ENCODE peak calls at places on chromosome 15, in four cellular contexts. G is sigmoid colon; H is effector memory CD4-positive, alpha-beta T cell; V is heart right ventricle. F is an unnamed sample. For H3K4me1, the result is how much of the 10 kb centered on the place peaks cover.

GRCh38 chr15:75891895-75892294 is 11.8 kb upstream of the FBXO22 start:
- DNase-seq in H (no peak), V (no peak), G (no peak), F (no peak)

GRCh38 chr15:75620043-75620775 is 5.3 kb downstream of the SNUPN start:
- DNase-seq in G (peak), H (no peak), V (peak), F (peak)

GRCh38 chr15:53611145-53611920 is 148.1 kb downstream of the WDR72 start:
- DNase-seq in G (no peak), H (no peak), V (no peak), F (peak)

GRCh38 chr15:58473720-58474119 is 41.9 kb downstream of the LIPC start:
- DNase-seq in V (no peak), G (no peak), H (no peak), F (no peak)

GRCh38 chr15:46618984-46619383 is 984.2 kb downstream of the SQOR start:
- DNase-seq in V (no peak), H (no peak), G (no peak), F (no peak)

GRCh38 chr15:62107561-62108110 is 40.9 kb downstream of the C2CD4A start:
- DNase-seq in G (no peak), H (no peak), V (no peak), F (no peak)

GRCh38 chr15:64635486-64635815 is 139.9 kb downstream of the RBPMS2 start:
- DNase-seq in V (peak), G (peak), H (no peak), F (no peak)

GRCh38 chr15:42139596-42139995 is 16.8 kb downstream of the PLA2G4F start:
- DNase-seq in H (no peak), G (peak), V (no peak), F (no peak)

GRCh38 chr15:68352401-68353062 is 75.0 kb downstream of the FEM1B start:
- DNase-seq in V (no peak), H (no peak), G (peak), F (peak)

GRCh38 chr15:45441036-45441435 is 62.7 kb upstream of the GATM start:
- DNase-seq in G (no peak), H (no peak), V (no peak), F (no peak)

GRCh38 chr15:85742186-85742751 is 52.5 kb downstream of the KLHL25 start:
- DNase-seq in G (no peak), H (no peak), V (no peak), F (no peak)

GRCh38 chr15:58472821-58473581 is 41.2 kb downstream of the LIPC start:
- DNase-seq in H (peak), V (no peak), G (no peak), F (peak)

GRCh38 chr15:90660195-90660995 is 56.8 kb upstream of the BLM start:
- DNase-seq in V (peak), G (peak), H (peak), F (peak)

GRCh38 chr15:101615414-101615985 is 36.7 kb downstream of the TM2D3 start:
- DNase-seq in H (no peak), V (no peak), G (no peak), F (no peak)

GRCh38 chr15:31306426-31307269 is 20.0 kb upstream of the KLF13 start:
- DNase-seq in H (no peak), G (peak), V (peak), F (no peak)

GRCh38 chr15:67077641-67078215 is 12.3 kb downstream of the SMAD3 start:
- DNase-seq in V (no peak), G (no peak), H (no peak), F (no peak)

GRCh38 chr15:67079361-67079760 is 14.0 kb downstream of the SMAD3 start:
- DNase-seq in G (no peak), H (no peak), V (no peak), F (no peak)

GRCh38 chr15:67074886-67075229 is 9.5 kb downstream of the SMAD3 start:
- DNase-seq in H (no peak), V (no peak), G (no peak), F (no peak)

GRCh38 chr15:67072951-67073350 is 7.5 kb downstream of the SMAD3 start:
- DNase-seq in G (no peak), H (no peak), V (no peak), F (peak)

DNA sequence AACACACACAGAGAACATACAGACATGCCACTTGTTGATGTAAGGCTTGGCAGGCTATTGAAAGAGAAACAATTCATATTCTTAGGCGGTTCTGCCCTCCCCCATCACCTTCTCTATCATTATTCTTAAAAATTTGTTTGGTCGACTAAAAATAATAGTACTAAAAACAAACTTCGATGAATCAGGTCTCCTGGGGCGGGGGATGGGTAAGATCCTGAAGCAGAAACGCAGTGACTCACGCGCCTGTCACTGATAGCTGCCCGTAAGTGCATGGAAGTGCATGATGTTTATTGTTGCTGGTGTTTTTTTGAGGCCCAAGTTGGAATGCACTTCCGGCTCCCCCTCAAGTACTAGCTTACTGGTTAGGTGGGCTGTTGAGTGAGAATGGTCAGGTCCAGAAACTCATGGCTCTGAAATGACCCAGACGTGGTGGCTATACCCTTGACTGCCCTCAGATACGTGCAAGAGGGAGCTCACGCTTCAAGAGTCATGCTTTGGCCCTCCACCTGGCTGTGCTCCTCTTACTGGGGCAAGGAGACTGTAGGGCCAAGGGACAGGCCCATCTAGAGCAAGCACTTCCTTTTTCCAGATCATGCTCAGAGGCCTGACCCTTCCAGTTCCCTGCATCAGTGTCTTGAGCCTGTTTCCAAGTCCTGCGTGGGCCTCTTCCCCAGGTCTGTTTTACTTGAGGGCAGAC is 10.9 kb downstream of the SMAD3 start:
- DNase-seq in H (no peak), V (no peak), G (no peak), F (peak)
- H3K4me3 ChIP-seq in H (no peak), V (no peak), G (no peak), F (no peak)

DNA sequence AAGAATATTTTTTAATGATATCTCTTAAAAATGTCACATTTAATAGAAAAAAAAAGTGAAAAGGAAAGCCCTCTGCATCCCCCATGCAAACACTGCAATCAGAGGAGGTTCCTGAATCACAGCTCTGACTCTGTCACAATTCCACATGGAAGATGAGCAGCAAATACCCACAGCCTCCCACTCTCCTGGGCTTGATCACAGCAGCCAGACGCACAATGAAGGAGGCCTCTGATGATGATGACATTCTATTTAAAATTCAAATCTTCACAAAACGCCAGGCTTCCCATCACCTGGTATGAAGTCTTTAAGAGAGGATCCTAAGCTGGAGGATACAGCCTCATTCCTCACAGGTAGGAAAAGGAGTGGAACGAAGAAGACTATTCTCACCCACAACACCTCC is 9.1 kb upstream of the DIS3L start:
- DNase-seq in G (no peak), H (no peak), V (no peak), F (no peak)
- H3K4me1 ChIP-seq in G (under half), H (under half), V (under half), F (under half)

GRCh38 chr15:34650177-34650576 is 66.7 kb upstream of the GOLGA8B start:
- DNase-seq in H (no peak), G (no peak), V (no peak), F (no peak)
- H3K27ac ChIP-seq in H (no peak), G (no peak), V (no peak), F (no peak)

GRCh38 chr15:83287541-83288027 is 3.1 kb upstream of the BNC1 start:
- DNase-seq in H (no peak), V (no peak), G (no peak), F (peak)
- H3K4me3 ChIP-seq in H (no peak), V (no peak), G (no peak), F (no peak)

GRCh38 chr15:60424006-60424405 is 26.2 kb upstream of the ANXA2 start:
- DNase-seq in V (no peak), G (no peak), H (no peak), F (no peak)
- H3K4me1 ChIP-seq in V (under half), G (under half), H (under half), F (half or more)

GRCh38 chr15:57245714-57246113 is 130.6 kb upstream of the CGNL1 start:
- DNase-seq in V (no peak), G (no peak), H (no peak), F (no peak)

GRCh38 chr15:57248074-57248473 is 128.2 kb upstream of the CGNL1 start:
- DNase-seq in G (no peak), H (no peak), V (no peak), F (no peak)

GRCh38 chr15:57245130-57245529 is 131.2 kb upstream of the CGNL1 start:
- DNase-seq in V (no peak), G (no peak), H (no peak), F (no peak)
- H3K27ac ChIP-seq in V (peak), G (no peak), H (no peak), F (no peak)

F was measured in SJSA1.